ENCODE peak calls at places on chromosomes 2 and 18, in four cellular contexts. Z, T, I and V are unnamed samples.

GRCh38 chr2:71736986-71737385 is 283.6 kb downstream of the DYSF start:
- DNase-seq in Z (no peak), T (no peak), I (no peak), V (no peak)

GRCh38 chr2:39772086-39772811 is 6.8 kb downstream of the THUMPD2 start:
- DNase-seq in Z (no peak), T (no peak), I (no peak), V (no peak)

GRCh38 chr2:15510131-15510530 is 51.0 kb downstream of the NBAS start:
- DNase-seq in Z (no peak), T (no peak), I (no peak), V (no peak)

GRCh38 chr18:62131305-62131909 is 55.4 kb downstream of the PIGN start:
- DNase-seq in Z (no peak), T (peak), I (peak), V (peak)

GRCh38 chr2:182064024-182064880 is 78.6 kb downstream of the PPP1R1C start:
- DNase-seq in Z (peak), T (peak), I (no peak), V (no peak)

GRCh38 chr2:11698009-11698922 is 28.3 kb upstream of the NTSR2 start:
- DNase-seq in Z (peak), T (peak), I (no peak), V (peak)

GRCh38 chr2:217434183-217434620 is 568.6 kb downstream of the TNS1 start:
- DNase-seq in Z (peak), T (peak), I (peak), V (peak)

GRCh38 chr2:38255211-38255610 is 121.9 kb downstream of the ATL2 start:
- DNase-seq in Z (no peak), T (no peak), I (no peak), V (no peak)

GRCh38 chr2:205678743-205679142 is 3.6 kb upstream of the NRP2 start:
- DNase-seq in Z (no peak), T (no peak), I (no peak), V (no peak)

GRCh38 chr18:44744206-44745180 is 63.8 kb downstream of the SETBP1 start:
- DNase-seq in Z (peak), T (peak), I (peak), V (peak)

GRCh38 chr2:108288534-108289106 is at the start of gene SULT1C2:
- DNase-seq in Z (no peak), T (no peak), I (no peak), V (no peak)

GRCh38 chr2:9220201-9220600 is 13.6 kb downstream of the ASAP2 start:
- DNase-seq in Z (no peak), T (no peak), I (no peak), V (no peak)

GRCh38 chr2:14524803-14525080 is 107.8 kb upstream of the LRATD1 start:
- DNase-seq in Z (no peak), T (no peak), I (no peak), V (no peak)

GRCh38 chr18:47160256-47160655 is 10.0 kb upstream of the HDHD2 start:
- DNase-seq in Z (no peak), T (no peak), I (no peak), V (no peak)

GRCh38 chr18:13159579-13159978 is 59.0 kb upstream of the LDLRAD4 start:
- DNase-seq in Z (no peak), T (no peak), I (peak), V (no peak)

GRCh38 chr2:189821953-189822748 is 37.9 kb downstream of the PMS1 start:
- DNase-seq in Z (peak), T (no peak), I (no peak), V (peak)

GRCh38 chr2:156736950-156737349 is 300.8 kb downstream of the GPD2 start:
- DNase-seq in Z (no peak), T (no peak), I (no peak), V (no peak)

GRCh38 chr2:217954971-217955740 is 47.6 kb downstream of the TNS1 start:
- DNase-seq in Z (no peak), T (no peak), I (no peak), V (no peak)

GRCh38 chr2:182941939-182942338 is 75.5 kb upstream of the FRZB start:
- DNase-seq in Z (no peak), T (no peak), I (no peak), V (no peak)

GRCh38 chr18:34972765-34973414 is 68.3 kb upstream of the MAPRE2 start:
- DNase-seq in Z (no peak), T (no peak), I (no peak), V (no peak)

GRCh38 chr2:240635116-240635997 is 10.1 kb downstream of the GPR35 start:
- DNase-seq in Z (peak), T (no peak), I (no peak), V (no peak)

GRCh38 chr2:162333968-162334367 is 10.0 kb upstream of the GCA start:
- DNase-seq in Z (no peak), T (no peak), I (peak), V (no peak)

GRCh38 chr18:74796928-74797576 is 199.4 kb downstream of the ZNF407 start:
- DNase-seq in Z (no peak), T (no peak), I (no peak), V (no peak)

GRCh38 chr2:200845669-200846325 is 18.7 kb downstream of the CLK1 start:
- DNase-seq in Z (no peak), T (no peak), I (no peak), V (no peak)

GRCh38 chr2:181683518-181684453 is 3.5 kb upstream of the NEUROD1 start:
- DNase-seq in Z (no peak), T (no peak), I (peak), V (peak)

GRCh38 chr2:7007846-7008741 is 90.9 kb downstream of the RNF144A start:
- DNase-seq in Z (peak), T (peak), I (no peak), V (no peak)

GRCh38 chr2:71803398-71803797 is 344.3 kb downstream of the CYP26B1 start:
- DNase-seq in Z (no peak), T (no peak), I (no peak), V (no peak)

GRCh38 chr18:79769698-79770500 is 27.8 kb upstream of the KCNG2 start:
- DNase-seq in Z (peak), T (no peak), I (no peak), V (no peak)
- TF ChIP-seq CTCF in Z (no peak), T (no peak), I (no peak), V (no peak)

GRCh38 chr18:39486268-39486667 is 1920.7 kb upstream of the CELF4 start:
- DNase-seq in Z (no peak), T (no peak), I (no peak), V (no peak)
- TF ChIP-seq CTCF in Z (no peak), T (no peak), I (no peak), V (no peak)

DNA sequence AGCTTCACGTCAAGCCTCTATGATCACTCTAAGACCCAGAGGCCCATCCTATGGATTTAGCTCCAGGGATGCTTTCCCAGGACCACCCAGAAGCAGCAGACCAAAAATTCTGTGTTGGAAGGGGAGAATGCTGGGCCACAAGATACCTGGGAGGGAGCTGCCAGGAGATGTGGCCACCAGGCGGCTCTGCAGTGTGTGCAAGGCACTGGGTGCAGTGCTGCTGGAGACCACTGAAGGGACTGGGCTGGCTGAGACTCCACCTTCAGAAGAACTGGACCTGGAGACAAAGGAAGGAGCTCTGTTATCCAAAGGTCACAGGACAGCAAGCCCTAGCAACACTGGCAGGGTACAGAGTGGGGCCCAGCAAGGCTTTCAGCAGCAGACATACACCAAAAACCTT is 34.0 kb downstream of the KANSL3 start:
- DNase-seq in Z (no peak), T (no peak), I (peak), V (peak)
- TF ChIP-seq CTCF in Z (no peak), T (no peak), I (peak), V (no peak)

DNA sequence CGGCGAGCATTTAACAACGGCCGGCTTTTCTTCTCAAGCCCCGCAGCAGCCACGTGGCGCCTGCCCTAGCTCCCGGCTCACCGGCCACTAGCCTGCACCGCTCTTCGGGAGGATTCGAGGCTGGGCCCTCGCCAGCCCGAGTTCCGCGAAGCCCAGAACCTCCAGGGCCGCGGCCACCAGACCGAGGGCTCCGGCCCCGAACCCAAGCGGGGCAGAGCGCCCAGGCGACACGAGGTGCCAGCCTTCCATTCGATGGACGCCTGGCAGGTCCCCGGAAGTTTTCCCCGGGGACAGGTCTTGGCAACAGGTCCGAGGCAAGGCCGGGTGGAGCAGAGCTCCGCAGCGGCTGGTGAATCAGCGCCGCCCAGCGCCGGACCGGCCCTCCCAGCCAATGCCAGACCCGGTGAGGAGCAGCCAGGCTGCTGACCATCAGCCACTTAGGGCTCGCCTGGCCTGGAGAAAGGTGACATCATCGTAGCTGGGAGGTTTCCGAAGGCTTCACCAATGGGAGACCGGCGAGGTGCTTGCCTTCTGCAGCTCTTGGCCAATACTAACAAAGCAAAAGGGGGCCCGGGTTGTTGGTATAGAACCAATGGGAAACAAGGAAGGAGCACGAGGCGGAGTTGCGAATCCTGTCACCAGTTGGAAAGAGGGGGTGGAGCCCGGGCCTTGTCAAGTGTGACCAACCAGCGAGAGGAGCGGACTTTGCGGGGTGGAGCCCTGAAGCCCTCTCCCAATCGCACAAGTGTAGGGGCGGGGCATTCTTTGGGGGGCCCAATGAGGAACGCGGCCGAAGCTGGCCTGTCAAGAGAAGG is 467 bp upstream of the MXD1 start:
- DNase-seq in Z (peak), T (peak), I (peak), V (peak)
- TF ChIP-seq CTCF in Z (no peak), T (no peak), I (peak), V (no peak)

GRCh38 chr2:101281482-101281881 is 27.0 kb downstream of the RNF149 start:
- DNase-seq in Z (no peak), T (no peak), I (no peak), V (no peak)
- TF ChIP-seq CTCF in Z (no peak), T (no peak), I (no peak), V (no peak)

GRCh38 chr2:167844714-167845530 is 402.5 kb downstream of the STK39 start:
- DNase-seq in Z (no peak), T (no peak), I (peak), V (peak)
- TF ChIP-seq CTCF in Z (no peak), T (no peak), I (peak), V (no peak)

GRCh38 chr2:2699117-2699497 is 368.0 kb upstream of the MYT1L start:
- DNase-seq in Z (no peak), T (no peak), I (no peak), V (no peak)

GRCh38 chr2:2701176-2701781 is 370.2 kb upstream of the MYT1L start:
- DNase-seq in Z (no peak), T (no peak), I (no peak), V (no peak)

GRCh38 chr2:2701813-2702212 is 370.7 kb upstream of the MYT1L start:
- DNase-seq in Z (no peak), T (no peak), I (no peak), V (no peak)

GRCh38 chr2:2696341-2697132 is 365.5 kb upstream of the MYT1L start:
- DNase-seq in Z (no peak), T (no peak), I (no peak), V (no peak)

DNA sequence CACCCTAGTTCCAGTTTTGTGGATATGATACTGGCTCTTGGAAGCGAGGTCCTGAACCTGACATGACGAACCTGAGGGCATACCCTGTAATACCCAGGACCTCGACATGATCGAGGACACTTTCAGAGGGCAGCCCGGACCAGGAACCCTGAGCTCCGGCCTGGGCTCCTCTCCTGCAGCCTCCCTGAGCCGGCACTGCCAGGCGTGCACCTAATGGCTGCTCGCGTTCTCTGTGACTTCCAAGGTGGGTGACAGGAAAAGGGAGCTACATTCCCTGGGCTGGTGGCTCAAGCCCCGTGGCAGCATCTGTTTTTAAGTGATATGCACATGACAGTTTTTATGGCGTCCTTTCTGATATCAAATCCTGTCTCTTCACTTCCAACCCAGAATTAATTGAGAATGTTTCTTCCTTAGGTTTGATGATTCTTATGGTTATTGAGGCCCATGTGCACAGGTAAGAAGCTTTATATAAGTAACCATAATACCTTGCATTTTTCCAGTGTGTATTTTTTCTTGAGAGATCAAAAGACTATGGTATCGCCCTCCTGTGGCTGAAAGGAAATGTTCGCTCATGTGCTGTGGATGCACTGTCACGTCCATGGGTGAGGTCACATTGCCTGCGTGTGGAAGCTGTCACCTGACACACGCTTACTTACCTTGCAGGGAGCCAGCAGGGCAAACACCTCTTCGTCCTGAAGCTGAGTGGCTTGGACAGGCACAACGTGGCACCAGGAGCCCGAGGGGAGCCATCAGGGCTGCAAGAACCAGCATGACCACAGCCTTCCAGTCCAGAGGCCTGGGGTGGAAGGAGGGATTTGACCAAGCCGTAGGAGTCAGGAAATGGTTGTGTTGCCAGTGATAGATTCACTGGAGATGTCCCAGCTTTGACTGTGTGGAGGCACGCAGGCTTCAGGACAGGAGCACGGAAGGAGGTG is 367.4 kb upstream of the MYT1L start:
- DNase-seq in Z (no peak), T (no peak), I (peak), V (peak)
- TF ChIP-seq CTCF in Z (no peak), T (no peak), I (peak), V (peak)

DNA sequence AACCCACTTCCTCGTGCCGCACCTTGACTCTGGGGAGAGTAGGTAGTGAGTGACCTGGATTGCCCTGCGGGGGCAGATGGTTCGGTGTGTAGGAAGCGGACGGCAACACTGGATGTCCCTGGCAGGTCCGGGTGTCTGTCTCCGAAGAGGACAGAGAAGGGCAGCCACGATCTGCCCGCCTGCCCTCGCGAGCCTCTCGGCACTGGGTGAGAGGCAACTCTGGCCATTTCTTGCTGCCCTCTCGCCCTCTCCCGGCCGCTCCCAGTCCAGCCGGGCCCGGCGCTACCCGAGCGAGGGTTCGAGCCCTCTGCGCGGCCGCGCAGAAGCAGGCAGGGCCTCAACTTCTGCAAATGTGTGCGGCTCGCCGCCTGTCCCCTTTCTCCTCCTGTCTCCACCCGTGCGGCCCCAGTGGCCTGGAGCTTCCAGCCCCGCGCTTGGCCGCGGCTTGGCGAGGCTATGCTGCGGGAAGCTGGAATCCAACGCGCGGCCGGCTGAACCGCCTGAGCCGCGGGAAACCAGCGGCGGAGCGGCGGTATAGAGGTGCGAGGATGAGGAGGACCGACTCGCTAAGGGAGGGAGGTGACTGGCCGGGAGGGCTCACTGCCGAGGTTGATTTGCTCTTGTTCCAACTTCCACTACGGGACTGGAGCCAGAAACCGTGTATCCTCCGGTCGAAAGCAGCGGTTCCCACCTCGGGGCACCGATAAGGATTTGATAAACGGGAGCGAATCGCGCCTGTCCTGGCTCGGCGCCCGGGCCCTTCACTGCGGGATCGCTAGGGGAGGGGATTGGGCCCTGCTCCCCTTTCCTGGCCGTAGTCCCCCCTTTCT is 1.5 kb downstream of the EPAS1 start:
- DNase-seq in Z (peak), T (peak), I (peak), V (peak)
- TF ChIP-seq CTCF in Z (peak), T (no peak), I (peak), V (no peak)

GRCh38 chr2:232328516-232329460 is 49.8 kb upstream of the ALPP start:
- DNase-seq in Z (peak), T (no peak), I (no peak), V (peak)

GRCh38 chr2:232330068-232330999 is 48.2 kb upstream of the ALPP start:
- DNase-seq in Z (peak), T (no peak), I (no peak), V (peak)

GRCh38 chr2:232327089-232328037 is 51.2 kb upstream of the ALPP start:
- DNase-seq in Z (peak), T (peak), I (peak), V (peak)

GRCh38 chr2:232329716-232330067 is 48.9 kb upstream of the ALPP start:
- DNase-seq in Z (peak), T (no peak), I (no peak), V (peak)

DNA sequence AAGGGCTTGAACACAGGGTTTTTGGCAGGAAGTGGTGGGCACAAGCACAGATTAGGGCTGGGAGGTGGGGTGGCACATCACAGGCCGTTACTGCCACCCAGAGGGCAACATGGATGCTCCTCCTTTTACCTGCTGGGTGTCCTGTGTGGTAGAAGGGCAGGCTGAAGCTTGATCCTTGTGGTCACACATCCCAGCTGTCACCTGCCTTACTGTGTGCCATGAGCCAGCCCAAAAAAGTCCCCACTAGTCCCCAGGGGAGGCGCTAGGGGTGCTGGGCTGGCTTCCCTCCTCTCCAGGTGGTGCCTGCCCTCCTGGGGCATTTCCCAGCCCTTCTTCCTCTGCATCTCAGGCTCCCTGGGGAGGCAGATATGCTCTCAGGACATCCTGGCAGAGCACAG is 50.5 kb upstream of the ALPP start:
- DNase-seq in Z (no peak), T (no peak), I (no peak), V (peak)
- TF ChIP-seq CTCF in Z (no peak), T (no peak), I (peak), V (no peak)

GRCh38 chr2:166972002-166972401 is 83.7 kb downstream of the XIRP2 start:
- DNase-seq in Z (no peak), T (no peak), I (no peak), V (no peak)

GRCh38 chr2:166972418-166972817 is 84.1 kb downstream of the XIRP2 start:
- DNase-seq in Z (no peak), T (no peak), I (no peak), V (no peak)
- TF ChIP-seq CTCF in Z (no peak), T (no peak), I (no peak), V (no peak)